ENCODE peak calls at places on chromosomes 12 and 14, in nine cellular contexts. One of them, this sample, is unnamed.

GRCh38 chr14:75182820-75183219 is 6.4 kb upstream of the TMED10 start:
- DNase-seq in amniotic epithelial cell: peak; percentile 87
- DNase-seq in T-helper 2 cell: no peak
- DNase-seq in activated T-cell treated with anti-CD3 and anti-CD28 coated beads for 48 hours: no peak
- DNase-seq in SHP77: no peak
- DNase-seq in small intestine: no peak
- DNase-seq in glutamatergic neuron: no peak
- DNase-seq in thoracic aorta: no peak
- DNase-seq in AML-193: peak; percentile 77
- DNase-seq in this sample: peak; percentile 92

GRCh38 chr14:65333926-65334687 is 78.4 kb upstream of the FUT8 start:
- DNase-seq in thoracic aorta: no peak
- DNase-seq in AML-193: no peak
- DNase-seq in small intestine: no peak
- DNase-seq in SHP77: no peak
- DNase-seq in amniotic epithelial cell: peak; percentile 28
- DNase-seq in T-helper 2 cell: no peak
- DNase-seq in activated T-cell treated with anti-CD3 and anti-CD28 coated beads for 48 hours: no peak
- DNase-seq in glutamatergic neuron: no peak
- DNase-seq in this sample: peak; percentile 81

GRCh38 chr14:90807060-90807459 is 9.2 kb downstream of the TTC7B start:
- DNase-seq in AML-193: no peak
- DNase-seq in T-helper 2 cell: no peak
- DNase-seq in activated T-cell treated with anti-CD3 and anti-CD28 coated beads for 48 hours: no peak
- DNase-seq in SHP77: no peak
- DNase-seq in amniotic epithelial cell: no peak
- DNase-seq in small intestine: no peak
- DNase-seq in thoracic aorta: no peak
- DNase-seq in glutamatergic neuron: no peak
- DNase-seq in this sample: no peak

GRCh38 chr14:64289571-64289970 is 4.6 kb downstream of the ESR2 start:
- DNase-seq in amniotic epithelial cell: no peak
- DNase-seq in thoracic aorta: no peak
- DNase-seq in small intestine: no peak
- DNase-seq in AML-193: no peak
- DNase-seq in glutamatergic neuron: no peak
- DNase-seq in T-helper 2 cell: no peak
- DNase-seq in activated T-cell treated with anti-CD3 and anti-CD28 coated beads for 48 hours: no peak
- DNase-seq in SHP77: no peak
- DNase-seq in this sample: no peak

GRCh38 chr12:124524231-124524925 is 43.0 kb downstream of the NCOR2 start:
- DNase-seq in activated T-cell treated with anti-CD3 and anti-CD28 coated beads for 48 hours: no peak
- DNase-seq in amniotic epithelial cell: peak; percentile 85
- DNase-seq in SHP77: no peak
- DNase-seq in T-helper 2 cell: no peak
- DNase-seq in thoracic aorta: no peak
- DNase-seq in AML-193: no peak
- DNase-seq in glutamatergic neuron: no peak
- DNase-seq in small intestine: no peak
- DNase-seq in this sample: peak; percentile 76

GRCh38 chr14:80427101-80427500 is 215.8 kb upstream of the DIO2 start:
- DNase-seq in thoracic aorta: no peak
- DNase-seq in amniotic epithelial cell: peak; percentile 52
- DNase-seq in activated T-cell treated with anti-CD3 and anti-CD28 coated beads for 48 hours: no peak
- DNase-seq in SHP77: no peak
- DNase-seq in glutamatergic neuron: no peak
- DNase-seq in small intestine: no peak
- DNase-seq in AML-193: no peak
- DNase-seq in T-helper 2 cell: no peak
- DNase-seq in this sample: peak; percentile 72

GRCh38 chr14:70934502-70935134 is 27.4 kb downstream of the PCNX1 start:
- DNase-seq in amniotic epithelial cell: peak; percentile 61
- DNase-seq in AML-193: no peak
- DNase-seq in glutamatergic neuron: no peak
- DNase-seq in SHP77: no peak
- DNase-seq in T-helper 2 cell: no peak
- DNase-seq in activated T-cell treated with anti-CD3 and anti-CD28 coated beads for 48 hours: no peak
- DNase-seq in small intestine: peak; percentile 54
- DNase-seq in thoracic aorta: no peak
- DNase-seq in this sample: peak; percentile 70

GRCh38 chr12:9649532-9649940 is 20.0 kb upstream of the CLEC2D start:
- DNase-seq in SHP77: no peak
- DNase-seq in small intestine: no peak
- DNase-seq in thoracic aorta: no peak
- DNase-seq in activated T-cell treated with anti-CD3 and anti-CD28 coated beads for 48 hours: no peak
- DNase-seq in AML-193: peak; percentile 32
- DNase-seq in T-helper 2 cell: no peak
- DNase-seq in glutamatergic neuron: no peak
- DNase-seq in amniotic epithelial cell: no peak
- DNase-seq in this sample: no peak

GRCh38 chr14:50231475-50232275 is at the start of gene SOS2:
- DNase-seq in small intestine: peak; percentile 89
- DNase-seq in amniotic epithelial cell: peak; percentile 68
- DNase-seq in activated T-cell treated with anti-CD3 and anti-CD28 coated beads for 48 hours: peak; percentile 79
- DNase-seq in thoracic aorta: peak; percentile 56
- DNase-seq in AML-193: peak; percentile 68
- DNase-seq in T-helper 2 cell: peak; percentile 75
- DNase-seq in glutamatergic neuron: peak; percentile 95
- DNase-seq in SHP77: peak; percentile 77
- DNase-seq in this sample: peak; percentile 83

GRCh38 chr14:28635387-28635786 is 131.2 kb upstream of the FOXG1 start:
- DNase-seq in glutamatergic neuron: no peak
- DNase-seq in SHP77: peak; percentile 33
- DNase-seq in activated T-cell treated with anti-CD3 and anti-CD28 coated beads for 48 hours: no peak
- DNase-seq in small intestine: peak; percentile 2
- DNase-seq in AML-193: peak; percentile 46
- DNase-seq in T-helper 2 cell: no peak
- DNase-seq in thoracic aorta: no peak
- DNase-seq in amniotic epithelial cell: peak; percentile 74
- DNase-seq in this sample: peak; percentile 81

GRCh38 chr12:102757154-102757873 is 159.7 kb downstream of the PAH start:
- DNase-seq in AML-193: no peak
- DNase-seq in SHP77: no peak
- DNase-seq in small intestine: no peak
- DNase-seq in amniotic epithelial cell: no peak
- DNase-seq in T-helper 2 cell: no peak
- DNase-seq in activated T-cell treated with anti-CD3 and anti-CD28 coated beads for 48 hours: no peak
- DNase-seq in thoracic aorta: no peak
- DNase-seq in glutamatergic neuron: no peak
- DNase-seq in this sample: no peak

GRCh38 chr12:123715151-123715676 is 3.1 kb downstream of the ATP6V0A2 start:
- DNase-seq in SHP77: no peak
- DNase-seq in small intestine: no peak
- DNase-seq in AML-193: no peak
- DNase-seq in amniotic epithelial cell: no peak
- DNase-seq in thoracic aorta: no peak
- DNase-seq in activated T-cell treated with anti-CD3 and anti-CD28 coated beads for 48 hours: no peak
- DNase-seq in glutamatergic neuron: no peak
- DNase-seq in T-helper 2 cell: no peak
- DNase-seq in this sample: peak; percentile 4

GRCh38 chr12:122040579-122041386 is 19.1 kb downstream of the BCL7A start:
- DNase-seq in glutamatergic neuron: no peak
- DNase-seq in AML-193: no peak
- DNase-seq in amniotic epithelial cell: no peak
- DNase-seq in SHP77: no peak
- DNase-seq in activated T-cell treated with anti-CD3 and anti-CD28 coated beads for 48 hours: no peak
- DNase-seq in T-helper 2 cell: no peak
- DNase-seq in small intestine: peak; percentile 86
- DNase-seq in thoracic aorta: no peak
- DNase-seq in this sample: no peak

GRCh38 chr12:64304571-64304970 is 82.5 kb upstream of the KICS2 start:
- DNase-seq in glutamatergic neuron: no peak
- DNase-seq in AML-193: no peak
- DNase-seq in activated T-cell treated with anti-CD3 and anti-CD28 coated beads for 48 hours: no peak
- DNase-seq in amniotic epithelial cell: no peak
- DNase-seq in T-helper 2 cell: no peak
- DNase-seq in SHP77: no peak
- DNase-seq in thoracic aorta: no peak
- DNase-seq in small intestine: no peak
- DNase-seq in this sample: peak; percentile 13

GRCh38 chr12:6620137-6620884 is 13.1 kb upstream of the CHD4 start:
- DNase-seq in glutamatergic neuron: peak; percentile 91
- DNase-seq in activated T-cell treated with anti-CD3 and anti-CD28 coated beads for 48 hours: peak; percentile 50
- DNase-seq in small intestine: no peak
- DNase-seq in AML-193: no peak
- DNase-seq in amniotic epithelial cell: peak; percentile 47
- DNase-seq in T-helper 2 cell: peak; percentile 29
- DNase-seq in thoracic aorta: no peak
- DNase-seq in SHP77: no peak
- DNase-seq in this sample: peak; percentile 70

GRCh38 chr12:116662612-116663144 is 75.2 kb downstream of the SPRING1 start:
- DNase-seq in amniotic epithelial cell: peak; percentile 47
- DNase-seq in small intestine: peak; percentile 57
- DNase-seq in T-helper 2 cell: no peak
- DNase-seq in SHP77: peak; percentile 90
- DNase-seq in AML-193: peak; percentile 92
- DNase-seq in thoracic aorta: no peak
- DNase-seq in glutamatergic neuron: peak; percentile 91
- DNase-seq in activated T-cell treated with anti-CD3 and anti-CD28 coated beads for 48 hours: no peak
- DNase-seq in this sample: peak; percentile 48

GRCh38 chr12:67534671-67535070 is 113.9 kb upstream of the DYRK2 start:
- DNase-seq in T-helper 2 cell: no peak
- DNase-seq in thoracic aorta: no peak
- DNase-seq in activated T-cell treated with anti-CD3 and anti-CD28 coated beads for 48 hours: no peak
- DNase-seq in SHP77: no peak
- DNase-seq in glutamatergic neuron: no peak
- DNase-seq in small intestine: peak; percentile 80
- DNase-seq in amniotic epithelial cell: peak; percentile 93
- DNase-seq in AML-193: no peak
- DNase-seq in this sample: peak; percentile 89

GRCh38 chr12:62673027-62673815 is 206.6 kb downstream of the MON2 start:
- DNase-seq in AML-193: no peak
- DNase-seq in SHP77: no peak
- DNase-seq in activated T-cell treated with anti-CD3 and anti-CD28 coated beads for 48 hours: no peak
- DNase-seq in amniotic epithelial cell: no peak
- DNase-seq in T-helper 2 cell: no peak
- DNase-seq in glutamatergic neuron: no peak
- DNase-seq in thoracic aorta: no peak
- DNase-seq in small intestine: no peak
- DNase-seq in this sample: no peak

GRCh38 chr14:105324080-105324778 is 9.7 kb downstream of the PACS2 start:
- DNase-seq in thoracic aorta: no peak
- DNase-seq in T-helper 2 cell: no peak
- DNase-seq in activated T-cell treated with anti-CD3 and anti-CD28 coated beads for 48 hours: no peak
- DNase-seq in SHP77: peak; percentile 66
- DNase-seq in small intestine: no peak
- DNase-seq in amniotic epithelial cell: no peak
- DNase-seq in AML-193: no peak
- DNase-seq in glutamatergic neuron: peak; percentile 66
- DNase-seq in this sample: peak; percentile 65

This sample was measured in choroid plexus epithelial cell.